ENCODE peak calls at places on chromosomes 12 and 14, in seven cellular contexts. D, J, Q, Z, G, R and S are unnamed samples.

GRCh38 chr14:34692348-34692747 is 22.0 kb downstream of the CFL2 start:
- DNase-seq in R (no peak), Z (no peak), J (no peak), D (no peak), G (no peak), Q (no peak), S (no peak)

GRCh38 chr14:35576260-35576659 is 42.3 kb downstream of the INSM2 start:
- DNase-seq in G (no peak), Q (no peak), J (peak), D (no peak), R (no peak), Z (peak), S (peak)

GRCh38 chr14:94850332-94851211 is 80.7 kb upstream of the GSC start:
- DNase-seq in Q (no peak), R (no peak), J (no peak), D (no peak), Z (no peak), G (no peak), S (no peak)

GRCh38 chr12:46174061-46174662 is 94.7 kb downstream of the SLC38A1 start:
- DNase-seq in J (no peak), Z (no peak), G (no peak), Q (no peak), R (no peak), D (no peak), S (no peak)

GRCh38 chr12:128606970-128607369 is 216.8 kb downstream of the SLC15A4 start:
- DNase-seq in D (no peak), Q (no peak), R (no peak), Z (no peak), J (no peak), G (no peak), S (no peak)

GRCh38 chr14:39310071-39310470 is 76.4 kb downstream of the MIA2 start:
- DNase-seq in G (no peak), Q (no peak), R (no peak), D (no peak), J (peak), Z (no peak), S (no peak)

GRCh38 chr12:29769162-29769820 is 14.5 kb downstream of the TMTC1 start:
- DNase-seq in D (no peak), Q (no peak), G (no peak), J (peak), R (no peak), Z (peak), S (peak)

GRCh38 chr14:91947196-91948184 is at the start of gene FBLN5:
- DNase-seq in Q (peak), R (peak), D (peak), G (peak), J (peak), Z (peak), S (peak)

GRCh38 chr12:131390408-131391100 is 320.3 kb upstream of the SFSWAP start:
- DNase-seq in D (no peak), J (no peak), R (no peak), Q (peak), Z (no peak), G (no peak), S (no peak)

GRCh38 chr12:11651785-11652184 is 2.3 kb downstream of the ETV6 start:
- DNase-seq in G (no peak), Z (no peak), Q (no peak), D (no peak), R (no peak), J (peak), S (no peak)

GRCh38 chr14:52348279-52348678 is 34.2 kb downstream of the PTGER2 start:
- DNase-seq in G (no peak), R (no peak), J (peak), D (no peak), Q (no peak), Z (no peak), S (no peak)

GRCh38 chr14:94768521-94769412 is 1.1 kb downstream of the GSC start:
- DNase-seq in Z (no peak), Q (peak), G (no peak), D (no peak), R (no peak), J (peak), S (no peak)

GRCh38 chr12:45435945-45436710 is 220.2 kb downstream of the ANO6 start:
- DNase-seq in G (no peak), Z (no peak), J (no peak), Q (no peak), D (no peak), R (no peak), S (peak)

GRCh38 chr14:93731753-93732152 is 56.5 kb downstream of the PRIMA1 start:
- DNase-seq in G (no peak), R (peak), Q (no peak), Z (no peak), D (no peak), J (no peak), S (no peak)

GRCh38 chr12:24719293-24719721 is 229.6 kb downstream of the BCAT1 start:
- DNase-seq in R (no peak), Z (peak), J (peak), D (no peak), G (peak), Q (no peak), S (no peak)

GRCh38 chr12:51056242-51056641 is 8.1 kb downstream of the LETMD1 start:
- DNase-seq in D (no peak), Q (peak), R (peak), J (peak), G (no peak), Z (peak), S (no peak)

GRCh38 chr14:59213368-59214315 is 25.2 kb downstream of the DAAM1 start:
- DNase-seq in D (no peak), R (no peak), Z (peak), Q (no peak), G (no peak), J (peak), S (no peak)

GRCh38 chr12:12190087-12190809 is 76.6 kb downstream of the LRP6 start:
- DNase-seq in G (no peak), J (peak), R (no peak), Q (no peak), D (no peak), Z (peak), S (no peak)

GRCh38 chr14:64296561-64296960 is 2.4 kb upstream of the ESR2 start:
- DNase-seq in Q (no peak), Z (peak), J (peak), R (no peak), D (no peak), G (no peak), S (no peak)

GRCh38 chr12:9799961-9800360 is 27.3 kb upstream of the KLRF1 start:
- DNase-seq in J (no peak), D (no peak), Z (no peak), Q (no peak), G (no peak), R (no peak), S (peak)

GRCh38 chr12:21940972-21941521 is at the start of gene ABCC9:
- DNase-seq in Z (peak), J (peak), G (no peak), Q (no peak), R (peak), D (peak), S (peak)

GRCh38 chr12:21939435-21939834 is 1.8 kb downstream of the ABCC9 start:
- DNase-seq in R (no peak), Z (no peak), J (peak), G (no peak), Q (no peak), D (no peak), S (no peak)

GRCh38 chr12:21942377-21942703 is 1.1 kb upstream of the ABCC9 start:
- DNase-seq in G (no peak), J (no peak), Q (no peak), R (peak), Z (no peak), D (no peak), S (no peak)

GRCh38 chr12:21940549-21940948 is 677 bp downstream of the ABCC9 start:
- DNase-seq in D (no peak), J (peak), R (no peak), G (no peak), Q (no peak), Z (no peak), S (no peak)

GRCh38 chr12:21941522-21942376 is 523 bp upstream of the ABCC9 start:
- DNase-seq in J (peak), Q (no peak), D (peak), G (no peak), R (peak), Z (peak), S (peak)
- TF ChIP-seq CTCF in J (peak), Q (no peak), D (peak), G (peak), R (peak), Z (peak), S (peak)

DNA sequence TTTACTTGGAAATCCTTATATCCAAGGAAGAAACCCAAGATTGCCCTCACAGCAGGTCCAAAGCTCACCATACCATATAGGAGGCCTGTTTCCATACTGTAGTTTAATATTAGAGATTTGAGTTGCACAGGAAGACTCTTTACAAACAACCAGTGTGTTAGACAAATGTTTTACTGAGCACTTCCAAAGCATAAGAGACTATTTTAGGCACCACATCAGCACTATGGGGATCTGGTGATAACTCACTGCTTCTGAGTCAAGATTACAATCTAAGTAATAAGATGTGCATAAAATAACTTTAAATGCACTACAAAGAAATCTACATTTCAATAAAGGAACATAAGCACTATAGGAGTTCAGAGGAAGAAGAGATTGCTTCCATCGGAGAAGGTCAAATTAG is 71.4 kb downstream of the SPPL3 start:
- DNase-seq in Z (no peak), R (no peak), G (no peak), J (no peak), D (no peak), Q (no peak), S (no peak)
- H3K4me3 ChIP-seq in Z (no peak), R (no peak), G (no peak), J (no peak), D (no peak), Q (no peak), S (no peak)

GRCh38 chr14:81710232-81710845 is 176.7 kb upstream of the SEL1L start:
- DNase-seq in D (no peak), R (no peak), J (peak), Z (no peak), Q (peak), G (no peak), S (no peak)
- TF ChIP-seq CTCF in D (peak), R (peak), J (peak), Z (peak), Q (peak), G (peak), S (peak)

GRCh38 chr12:47704719-47705118 is 1.1 kb downstream of the RPAP3 start:
- DNase-seq in D (no peak), G (no peak), Q (no peak), J (no peak), Z (no peak), R (no peak), S (no peak)
- H3K4me3 ChIP-seq in D (peak), G (peak), Q (peak), J (peak), Z (peak), R (peak), S (peak)

DNA sequence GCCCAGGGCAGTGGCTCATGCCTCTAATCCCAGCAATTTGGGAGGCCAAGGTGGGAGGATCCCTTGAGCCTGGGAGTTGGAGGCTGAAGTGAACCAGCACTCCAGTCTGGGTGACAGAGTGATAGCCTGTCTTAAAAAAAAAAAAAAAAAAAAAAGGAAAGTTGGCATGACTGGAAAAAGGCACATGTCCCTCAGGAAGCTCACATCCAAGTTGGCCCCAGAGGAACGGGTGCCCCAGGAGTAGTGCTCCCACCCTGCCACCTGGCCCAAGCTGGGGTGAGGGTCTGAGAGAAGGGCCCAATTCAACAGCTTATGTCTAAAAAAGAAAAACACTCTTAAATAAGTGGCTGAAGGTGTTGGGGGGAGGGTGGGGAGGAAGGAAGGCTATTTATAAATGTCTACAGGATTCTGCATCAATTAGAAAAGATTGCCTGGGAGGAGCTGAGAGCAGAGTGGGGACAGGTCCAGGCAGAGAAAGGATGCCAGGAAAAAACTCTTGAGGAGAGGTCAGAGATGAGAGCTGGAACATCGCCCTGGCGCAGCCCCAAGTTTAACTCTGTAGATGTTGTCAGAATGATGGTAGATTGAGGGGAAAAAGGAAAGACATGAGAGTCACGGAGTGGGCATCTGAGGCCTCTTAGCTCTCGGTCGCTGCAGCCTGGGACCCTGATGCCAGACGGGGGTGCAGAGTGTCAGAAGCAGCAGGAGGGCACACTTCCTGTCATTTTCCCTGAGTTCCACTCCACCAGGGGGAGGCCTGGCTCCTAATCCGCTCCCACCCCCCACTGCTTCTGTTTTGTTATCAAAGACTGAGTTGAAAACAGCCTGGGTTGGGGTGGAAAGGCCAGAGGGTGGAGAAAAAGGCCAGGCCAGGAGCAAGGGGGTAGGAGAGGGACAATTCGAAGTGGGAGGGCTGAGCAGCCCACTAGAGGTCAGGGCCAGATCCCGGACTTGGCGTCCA is 7.3 kb downstream of the SPRYD3 start:
- DNase-seq in R (no peak), Z (no peak), Q (no peak), J (peak), G (no peak), D (peak), S (no peak)
- TF ChIP-seq CTCF in R (no peak), Z (peak), Q (no peak), J (peak), G (no peak), D (peak), S (peak)

GRCh38 chr14:71933026-71933587 is 878 bp downstream of the RGS6 start:
- DNase-seq in Q (no peak), Z (no peak), R (no peak), G (no peak), J (peak), D (no peak), S (no peak)

GRCh38 chr14:71931492-71932228 is 569 bp upstream of the RGS6 start:
- DNase-seq in Z (no peak), D (peak), Q (no peak), G (no peak), R (peak), J (no peak), S (no peak)

DNA sequence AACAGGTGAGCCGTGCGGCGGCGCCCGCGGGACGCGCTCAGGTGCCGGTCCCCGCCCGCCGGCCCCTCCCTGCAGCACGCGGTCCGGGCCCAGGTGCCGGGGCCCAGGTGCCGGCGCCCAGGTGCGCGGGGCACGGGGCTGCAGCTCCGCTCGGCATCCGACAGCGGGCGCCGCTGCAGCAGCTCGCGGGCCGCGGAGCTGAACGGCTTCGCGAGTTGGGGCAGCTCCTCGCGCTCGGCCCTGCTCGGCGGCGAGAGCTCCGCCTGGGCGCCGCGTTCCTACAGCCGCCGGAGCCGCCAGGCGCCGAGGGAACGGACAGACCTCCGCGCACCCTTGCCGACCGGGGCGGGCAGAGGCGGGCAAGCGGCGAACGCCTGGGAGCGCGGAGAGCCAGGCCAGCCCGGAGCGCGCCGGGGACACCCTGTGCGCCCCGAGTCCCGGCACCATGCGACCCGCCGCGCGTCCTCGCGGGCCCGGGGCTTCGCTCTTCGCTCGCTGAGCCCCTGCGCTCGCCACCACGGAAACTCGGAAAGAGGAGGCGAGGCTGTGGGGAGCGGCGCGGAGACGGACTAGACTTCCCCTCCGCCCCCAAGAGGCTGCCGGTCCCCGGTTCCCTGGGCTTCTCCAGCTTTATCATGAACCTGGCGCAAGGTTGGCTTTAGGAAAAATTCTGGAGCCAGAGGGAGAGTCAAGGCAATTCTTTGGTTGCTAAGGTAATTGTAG is at the start of gene RGS6:
- DNase-seq in Q (peak), R (peak), G (no peak), Z (no peak), D (peak), J (peak), S (peak)
- H3K4me3 ChIP-seq in Q (peak), R (peak), G (no peak), Z (no peak), D (peak), J (no peak), S (peak)

GRCh38 chr14:57963071-57963470 is 97.2 kb upstream of the SLC35F4 start:
- DNase-seq in D (no peak), J (no peak), G (no peak), Q (no peak), Z (no peak), R (no peak), S (no peak)

GRCh38 chr14:57961793-57962075 is 95.8 kb upstream of the SLC35F4 start:
- DNase-seq in G (no peak), R (no peak), D (no peak), Z (no peak), Q (no peak), J (no peak), S (no peak)

GRCh38 chr14:57962293-57962996 is 96.6 kb upstream of the SLC35F4 start:
- DNase-seq in D (no peak), Z (no peak), Q (no peak), G (no peak), R (no peak), J (no peak), S (no peak)

GRCh38 chr14:57960946-57961792 is 95.3 kb upstream of the SLC35F4 start:
- DNase-seq in J (no peak), R (no peak), D (no peak), G (no peak), Z (no peak), Q (no peak), S (no peak)

GRCh38 chr14:57957441-57957840 is 91.5 kb upstream of the SLC35F4 start:
- DNase-seq in R (no peak), D (no peak), G (no peak), Q (peak), J (no peak), Z (no peak), S (no peak)
- TF ChIP-seq CTCF in R (no peak), D (no peak), G (no peak), Q (no peak), J (no peak), Z (no peak), S (no peak)

DNA sequence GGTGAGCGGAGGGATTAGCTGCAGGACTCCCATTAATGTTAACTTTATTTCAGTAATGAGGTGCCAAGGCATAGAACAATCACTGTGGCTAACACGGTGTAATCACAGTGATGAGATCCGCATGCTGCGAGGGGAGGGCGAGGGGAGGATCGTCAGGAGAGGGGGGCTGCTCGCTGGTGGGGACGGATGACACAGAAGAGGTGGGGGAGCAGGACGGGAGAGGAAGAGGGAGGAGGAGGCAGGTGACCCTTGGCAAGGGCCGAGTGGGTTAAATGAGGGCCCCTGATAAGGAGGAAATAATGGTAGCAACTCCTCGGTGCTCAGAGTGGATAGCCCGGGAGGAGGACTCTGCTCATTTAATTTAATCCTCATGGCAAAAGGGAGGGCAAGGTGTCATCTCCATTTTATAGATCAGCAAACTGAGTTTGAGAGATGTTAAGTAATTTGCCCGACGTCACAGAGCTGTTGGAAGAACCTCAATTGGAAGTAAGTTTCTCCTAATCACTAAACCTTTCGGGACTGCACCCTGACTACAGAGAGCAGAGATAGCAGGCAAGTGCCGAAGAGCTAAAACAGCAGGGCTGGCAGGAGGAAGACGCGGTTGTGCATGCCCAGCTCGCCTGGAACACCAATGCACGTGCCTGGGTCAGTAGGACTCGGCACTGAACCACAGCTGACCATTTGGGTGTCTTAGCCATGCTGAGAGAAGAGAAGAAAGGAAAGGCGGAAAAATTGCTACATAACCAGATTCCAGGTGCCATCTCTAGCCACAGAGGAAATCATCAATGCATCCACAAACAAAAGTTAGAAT is 43.0 kb downstream of the SPRING1 start:
- DNase-seq in J (no peak), Q (no peak), D (peak), Z (no peak), G (no peak), R (no peak), S (no peak)
- H3K4me3 ChIP-seq in J (no peak), Q (no peak), D (peak), Z (no peak), G (no peak), R (no peak), S (no peak)